ENCODE peak calls at places on chromosomes 5 and 9, in four cellular contexts. U is fibroblast of the conjunctiva; N is ovary; B is stimulated activated CD8-positive, alpha-beta memory T cell treated with anti-CD3 and anti-CD28 coated beads, Interleukin-15, amount 100 ng/mL, for 1 hour. T is an unnamed sample.
A peak's percentile ranks its signal among the peaks of the same experiment; 100 is the strongest.

GRCh38 chr9:6926436-6926835 is 168.7 kb downstream of the KDM4C start:
- DNase-seq in U (no peak), N (no peak), B (no peak), T (no peak)

GRCh38 chr5:78268361-78268760 is 26.1 kb downstream of the AP3B1 start:
- DNase-seq in U (no peak), N (no peak), B (no peak), T (no peak)

GRCh38 chr5:146047396-146047795 is 58.0 kb downstream of the PLAC8L1 start:
- DNase-seq in U (no peak), N (no peak), B (no peak), T (no peak)

GRCh38 chr5:109921735-109922395 is 232.1 kb downstream of the MAN2A1 start:
- DNase-seq in U (no peak), N (no peak), B (peak; percentile 1), T (peak; percentile 66)

GRCh38 chr5:139954462-139954861 is 88.6 kb downstream of the NRG2 start:
- DNase-seq in U (no peak), N (no peak), B (no peak), T (no peak)

GRCh38 chr9:4515958-4516375 is 25.7 kb downstream of the SLC1A1 start:
- DNase-seq in U (no peak), N (no peak), B (no peak), T (no peak)

GRCh38 chr5:41762426-41762825 is 107.8 kb downstream of the OXCT1 start:
- DNase-seq in U (no peak), N (no peak), B (no peak), T (no peak)

GRCh38 chr5:155380480-155380879 is 366.9 kb downstream of the KIF4B start:
- DNase-seq in U (no peak), N (no peak), B (no peak), T (no peak)

GRCh38 chr5:177134653-177135225 is 1.2 kb downstream of the NSD1 start:
- DNase-seq in U (no peak), N (no peak), B (no peak), T (peak; percentile 23)

GRCh38 chr9:97850746-97851449 is 2.1 kb upstream of the FOXE1 start:
- DNase-seq in U (no peak), N (no peak), B (no peak), T (no peak)

GRCh38 chr9:13810510-13810909 is 503.4 kb downstream of the NFIB start:
- DNase-seq in U (no peak), N (no peak), B (no peak), T (no peak)

T was measured in NCI-H1105 treated with DMSO at 0.1 percent for 48 hours.